ENCODE peak calls at places on chromosomes 16 and 17, in nine cellular contexts. K is cerebellar cortex, M is T-helper 2 cell, Z is H54, B is hypothalamus, L is NCI-H446, T is H7, O is body of pancreas, H is DND-41. C is an unnamed sample.

GRCh38 chr16:28155293-28155692 is 56.5 kb downstream of the XPO6 start:
- DNase-seq in B (no peak), Z (no peak), O (no peak), T (no peak), M (no peak), K (no peak), L (no peak), H (no peak), C (no peak)

GRCh38 chr16:55510185-55510805 is 1.4 kb downstream of the LPCAT2 start:
- DNase-seq in K (no peak), M (no peak), L (no peak), B (no peak), O (no peak), H (no peak), Z (no peak), T (peak), C (no peak)

GRCh38 chr17:7612294-7612640 is 2.4 kb downstream of the FXR2 start:
- DNase-seq in B (no peak), M (no peak), O (no peak), T (no peak), Z (no peak), K (no peak), L (no peak), H (no peak), C (no peak)

GRCh38 chr16:10694306-10694705 is 424 bp downstream of the TEKT5 start:
- DNase-seq in B (no peak), M (no peak), H (no peak), K (no peak), L (no peak), Z (no peak), O (no peak), T (no peak), C (no peak)

GRCh38 chr16:22270525-22270924 is 26.7 kb upstream of the POLR3E start:
- DNase-seq in T (no peak), H (no peak), B (no peak), Z (no peak), L (no peak), M (peak), O (no peak), K (no peak), C (no peak)

GRCh38 chr17:75652934-75653549 is 13.9 kb downstream of the RECQL5 start:
- DNase-seq in M (peak), L (peak), O (peak), T (peak), Z (no peak), B (no peak), H (peak), K (peak), C (peak)

GRCh38 chr17:41551370-41551769 is 20.5 kb downstream of the KRT9 start:
- DNase-seq in Z (no peak), H (no peak), T (no peak), L (no peak), K (no peak), M (no peak), B (no peak), O (no peak), C (no peak)

GRCh38 chr16:85055503-85056210 is 28.1 kb downstream of the KIAA0513 start:
- DNase-seq in T (no peak), B (peak), K (no peak), O (peak), M (peak), L (no peak), Z (peak), H (peak), C (peak)

GRCh38 chr16:85759631-85760419 is 8.9 kb upstream of the C16orf74 start:
- DNase-seq in H (peak), M (no peak), L (no peak), O (peak), B (no peak), K (peak), Z (peak), T (peak), C (no peak)

GRCh38 chr17:64001763-64002529 is 3.8 kb downstream of the PRR29 start:
- DNase-seq in O (no peak), M (no peak), H (no peak), K (no peak), L (no peak), T (peak), B (no peak), Z (no peak), C (no peak)

GRCh38 chr16:72715267-72715666 is 332.7 kb downstream of the ZFHX3 start:
- DNase-seq in T (no peak), H (no peak), B (no peak), M (no peak), Z (no peak), L (no peak), K (no peak), O (no peak), C (no peak)

GRCh38 chr17:57747221-57748017 is 2.3 kb upstream of the CCDC182 start:
- DNase-seq in H (peak), O (peak), M (peak), B (no peak), L (peak), Z (peak), T (peak), K (peak), C (peak)

GRCh38 chr17:39658760-39659159 is 6.4 kb upstream of the TCAP start:
- DNase-seq in O (no peak), H (no peak), K (no peak), T (no peak), M (no peak), Z (no peak), B (no peak), L (no peak), C (no peak)

GRCh38 chr17:68029512-68030215 is 5.9 kb upstream of the KPNA2 start:
- DNase-seq in B (no peak), O (peak), H (no peak), Z (no peak), T (no peak), M (no peak), K (no peak), L (no peak), C (no peak)

GRCh38 chr16:85129846-85130706 is 17.8 kb upstream of the CIBAR2 start:
- DNase-seq in Z (no peak), L (peak), B (no peak), M (no peak), K (no peak), T (no peak), H (no peak), O (no peak), C (no peak)

GRCh38 chr17:1485748-1486376 is 6.6 kb downstream of the MYO1C start:
- DNase-seq in B (no peak), H (peak), Z (peak), O (peak), T (peak), K (peak), M (peak), L (no peak), C (no peak)

GRCh38 chr16:57800213-57801097 is 1.8 kb downstream of the KIFC3 start:
- DNase-seq in O (peak), K (no peak), M (no peak), Z (no peak), L (no peak), B (no peak), T (peak), H (no peak), C (no peak)

GRCh38 chr17:66935717-66936116 is 28.8 kb upstream of the CACNG4 start:
- DNase-seq in O (no peak), Z (no peak), B (no peak), K (no peak), L (no peak), T (no peak), H (no peak), M (no peak), C (no peak)

GRCh38 chr17:79950306-79950705 is 85.4 kb downstream of the TBC1D16 start:
- DNase-seq in O (peak), T (peak), Z (no peak), K (no peak), M (no peak), B (no peak), H (no peak), L (no peak), C (no peak)

GRCh38 chr17:2090804-2091534 is 36.1 kb downstream of the HIC1 start:
- DNase-seq in M (no peak), K (peak), L (peak), H (no peak), O (peak), Z (peak), B (no peak), T (peak), C (peak)

GRCh38 chr16:69243479-69243878 is 56.5 kb downstream of the SNTB2 start:
- DNase-seq in L (no peak), H (no peak), M (no peak), O (no peak), T (no peak), K (no peak), B (no peak), Z (no peak), C (no peak)

GRCh38 chr16:77430360-77430759 is 4.5 kb downstream of the ADAMTS18 start:
- DNase-seq in Z (no peak), L (no peak), K (no peak), M (no peak), T (no peak), O (no peak), B (no peak), H (no peak), C (no peak)

GRCh38 chr17:50272711-50273653 is 1.3 kb upstream of the TMEM92 start:
- DNase-seq in B (no peak), K (peak), L (peak), H (peak), T (peak), M (peak), O (peak), Z (peak), C (no peak)

GRCh38 chr16:48971571-48972071 is 310.0 kb downstream of the CBLN1 start:
- DNase-seq in H (no peak), K (peak), O (no peak), Z (no peak), B (no peak), M (no peak), T (peak), L (peak), C (peak)

GRCh38 chr17:32461853-32462617 is 17.7 kb downstream of the PSMD11 start:
- DNase-seq in B (no peak), K (peak), T (peak), L (peak), M (peak), O (peak), H (peak), Z (no peak), C (no peak)

GRCh38 chr17:76612977-76613851 is 27.6 kb upstream of the ST6GALNAC2 start:
- DNase-seq in T (peak), Z (no peak), M (no peak), B (no peak), K (peak), L (no peak), O (no peak), H (no peak), C (no peak)

GRCh38 chr17:68101992-68102758 is 66.6 kb downstream of the KPNA2 start:
- DNase-seq in K (peak), H (peak), T (no peak), Z (no peak), O (peak), M (peak), L (no peak), B (no peak), C (no peak)

GRCh38 chr17:82235775-82236141 is 6.9 kb downstream of the SLC16A3 start:
- DNase-seq in O (peak), K (no peak), B (no peak), T (no peak), M (no peak), Z (no peak), L (no peak), H (no peak), C (no peak)

GRCh38 chr17:28925912-28926365 is 23.1 kb upstream of the DHRS13 start:
- DNase-seq in K (no peak), M (peak), Z (peak), B (no peak), O (no peak), H (peak), T (no peak), L (no peak), C (peak)

GRCh38 chr17:44030482-44030881 is 15.7 kb upstream of the TMEM101 start:
- DNase-seq in K (no peak), L (no peak), H (no peak), M (no peak), O (no peak), T (no peak), Z (no peak), B (no peak), C (no peak)

GRCh38 chr16:87723224-87723619 is 42.6 kb downstream of the KLHDC4 start:
- DNase-seq in K (peak), Z (peak), H (no peak), B (peak), O (peak), M (peak), T (no peak), L (peak), C (peak)

GRCh38 chr17:78912082-78912481 is 9.1 kb upstream of the CEP295NL start:
- DNase-seq in L (no peak), K (no peak), M (no peak), T (no peak), Z (no peak), H (no peak), B (no peak), O (peak), C (no peak)

GRCh38 chr16:12532871-12533610 is 270.6 kb downstream of the CPPED1 start:
- DNase-seq in Z (no peak), O (no peak), T (no peak), B (no peak), K (no peak), L (peak), M (peak), H (peak), C (no peak)

GRCh38 chr16:77918792-77919707 is 103.3 kb upstream of the CLEC3A start:
- DNase-seq in M (no peak), Z (no peak), T (no peak), L (no peak), B (no peak), H (no peak), O (peak), K (no peak), C (no peak)

GRCh38 chr17:82561429-82562035 is 42.0 kb downstream of the FOXK2 start:
- DNase-seq in M (no peak), B (no peak), T (peak), L (no peak), H (no peak), O (no peak), Z (no peak), K (no peak), C (no peak)

GRCh38 chr17:327971-328370 is 24.6 kb downstream of the RPH3AL start:
- DNase-seq in T (no peak), K (no peak), Z (no peak), M (no peak), L (no peak), H (no peak), B (no peak), O (no peak), C (no peak)

GRCh38 chr16:22948058-22948602 is 134.2 kb downstream of the HS3ST2 start:
- DNase-seq in K (no peak), T (peak), L (no peak), M (no peak), H (no peak), Z (no peak), B (no peak), O (no peak), C (no peak)

GRCh38 chr16:88792078-88792550 is 7.1 kb upstream of the PIEZO1 start:
- DNase-seq in L (no peak), B (no peak), T (no peak), H (no peak), Z (no peak), K (no peak), O (no peak), M (no peak), C (no peak)

GRCh38 chr16:6684076-6684673 is 648.5 kb upstream of the RBFOX1 start:
- DNase-seq in Z (peak), H (peak), L (peak), O (no peak), M (peak), T (peak), K (peak), B (no peak), C (no peak)

GRCh38 chr16:21950782-21951521 is 2.2 kb upstream of the UQCRC2 start:
- DNase-seq in T (no peak), K (peak), L (peak), B (no peak), M (peak), Z (no peak), O (no peak), H (peak), C (peak)

C was measured in GM04504.